ENCODE peak calls at places on chromosomes 3 and 15, in four cellular contexts. One of them, this sample, is unnamed.

GRCh38 chr3:122283796-122284445 is 41.1 kb upstream of the CSTA start:
- DNase-seq in SK-N-SH: peak
- DNase-seq in MM.1S: no peak
- DNase-seq in IMR-90: no peak
- DNase-seq in this sample: no peak

GRCh38 chr3:169772530-169772950 is 656 bp upstream of the MYNN start:
- DNase-seq in SK-N-SH: peak
- DNase-seq in MM.1S: peak
- DNase-seq in IMR-90: peak
- DNase-seq in this sample: peak

GRCh38 chr3:45026038-45026437 is at the start of gene CLEC3B:
- DNase-seq in MM.1S: no peak
- DNase-seq in IMR-90: peak
- DNase-seq in SK-N-SH: no peak
- DNase-seq in this sample: no peak

GRCh38 chr3:27628029-27628750 is 93.9 kb downstream of the EOMES start:
- DNase-seq in IMR-90: peak
- DNase-seq in SK-N-SH: no peak
- DNase-seq in MM.1S: peak
- DNase-seq in this sample: no peak

GRCh38 chr3:25033407-25034029 is 394.5 kb upstream of the RARB start:
- DNase-seq in IMR-90: peak
- DNase-seq in SK-N-SH: peak
- DNase-seq in MM.1S: peak
- DNase-seq in this sample: peak

GRCh38 chr3:150602426-150603089 is 563 bp upstream of the SELENOT start:
- DNase-seq in IMR-90: no peak
- DNase-seq in MM.1S: no peak
- DNase-seq in SK-N-SH: no peak
- DNase-seq in this sample: no peak

GRCh38 chr3:58355174-58355573 is 22.5 kb downstream of the PXK start:
- DNase-seq in IMR-90: no peak
- DNase-seq in SK-N-SH: no peak
- DNase-seq in MM.1S: no peak
- DNase-seq in this sample: no peak

GRCh38 chr3:52532838-52533622 is 627 bp downstream of the NT5DC2 start:
- DNase-seq in IMR-90: no peak
- DNase-seq in SK-N-SH: peak
- DNase-seq in MM.1S: no peak
- DNase-seq in this sample: peak

GRCh38 chr3:27171113-27171512 is 198.1 kb downstream of the NEK10 start:
- DNase-seq in MM.1S: no peak
- DNase-seq in IMR-90: no peak
- DNase-seq in SK-N-SH: no peak
- DNase-seq in this sample: no peak

GRCh38 chr3:189276481-189277190 is 104.9 kb downstream of the TPRG1 start:
- DNase-seq in MM.1S: no peak
- DNase-seq in IMR-90: peak
- DNase-seq in SK-N-SH: no peak
- DNase-seq in this sample: peak

GRCh38 chr3:183375337-183375736 is 53.1 kb downstream of the MCF2L2 start:
- DNase-seq in SK-N-SH: no peak
- DNase-seq in IMR-90: peak
- DNase-seq in MM.1S: no peak
- DNase-seq in this sample: no peak

GRCh38 chr15:67025719-67026118 is 39.7 kb upstream of the SMAD3 start:
- DNase-seq in MM.1S: no peak
- DNase-seq in SK-N-SH: peak
- DNase-seq in IMR-90: peak
- DNase-seq in this sample: peak

GRCh38 chr3:16789344-16790100 is 95.2 kb upstream of the PLCL2 start:
- DNase-seq in MM.1S: no peak
- DNase-seq in IMR-90: no peak
- DNase-seq in SK-N-SH: no peak
- DNase-seq in this sample: no peak

GRCh38 chr15:74815121-74815933 is 2.7 kb downstream of the LMAN1L start:
- DNase-seq in MM.1S: no peak
- DNase-seq in SK-N-SH: peak
- DNase-seq in IMR-90: no peak
- DNase-seq in this sample: no peak

GRCh38 chr3:123678108-123678511 is 93.3 kb upstream of the HACD2 start:
- DNase-seq in SK-N-SH: no peak
- DNase-seq in IMR-90: peak
- DNase-seq in MM.1S: no peak
- DNase-seq in this sample: peak

GRCh38 chr3:158539414-158540014 is 31.5 kb upstream of the MLF1 start:
- DNase-seq in IMR-90: peak
- DNase-seq in SK-N-SH: peak
- DNase-seq in MM.1S: peak
- DNase-seq in this sample: peak

GRCh38 chr15:60091150-60091549 is 87.0 kb downstream of the FOXB1 start:
- DNase-seq in IMR-90: peak
- DNase-seq in MM.1S: no peak
- DNase-seq in SK-N-SH: no peak
- DNase-seq in this sample: peak

GRCh38 chr15:52164631-52165265 is 26.4 kb downstream of the GNB5 start:
- DNase-seq in IMR-90: peak
- DNase-seq in MM.1S: no peak
- DNase-seq in SK-N-SH: no peak
- DNase-seq in this sample: no peak

GRCh38 chr15:96416934-96417759 is 86.6 kb downstream of the NR2F2 start:
- DNase-seq in SK-N-SH: no peak
- DNase-seq in IMR-90: peak
- DNase-seq in MM.1S: no peak
- DNase-seq in this sample: no peak

GRCh38 chr3:70914889-70915288 is 602.5 kb upstream of the MDFIC2 start:
- DNase-seq in MM.1S: no peak
- DNase-seq in IMR-90: no peak
- DNase-seq in SK-N-SH: no peak
- DNase-seq in this sample: no peak

GRCh38 chr3:61724801-61725200 is 163.4 kb downstream of the PTPRG start:
- DNase-seq in MM.1S: no peak
- DNase-seq in IMR-90: no peak
- DNase-seq in SK-N-SH: no peak
- DNase-seq in this sample: no peak

GRCh38 chr15:56760186-56760585 is 26.9 kb upstream of the ZNF280D start:
- DNase-seq in IMR-90: peak
- DNase-seq in MM.1S: no peak
- DNase-seq in SK-N-SH: peak
- DNase-seq in this sample: peak

GRCh38 chr3:113097821-113098516 is 107.2 kb downstream of the GTPBP8 start:
- DNase-seq in SK-N-SH: no peak
- DNase-seq in MM.1S: no peak
- DNase-seq in IMR-90: peak
- DNase-seq in this sample: peak

DNA sequence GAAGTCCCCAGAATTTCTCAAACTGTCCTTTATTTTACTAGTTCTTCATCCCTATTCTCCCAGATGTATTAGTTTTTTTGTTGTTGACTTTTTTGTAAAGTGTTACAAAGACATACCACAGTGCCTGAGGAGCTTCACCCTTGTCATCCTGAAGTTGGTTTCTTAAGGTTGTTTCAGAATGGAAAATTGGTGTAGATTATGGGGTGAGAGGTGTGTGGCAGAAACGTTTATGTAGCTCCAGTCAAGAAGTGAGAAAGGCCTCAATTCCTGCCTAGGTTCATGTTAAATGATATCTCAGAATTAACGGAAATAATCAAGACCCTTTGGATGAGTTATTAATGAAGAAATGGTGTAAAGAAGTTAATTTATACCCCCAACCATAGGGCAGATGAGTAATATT is 6.8 kb downstream of the EDEM1 start:
- DNase-seq in MM.1S: peak
- DNase-seq in IMR-90: no peak
- DNase-seq in SK-N-SH: no peak
- DNase-seq in this sample: no peak
- H3K4me2 ChIP-seq in MM.1S: peak
- H3K4me2 ChIP-seq in IMR-90: peak
- H3K4me2 ChIP-seq in SK-N-SH: peak
- H3K4me2 ChIP-seq in this sample: peak

GRCh38 chr3:14721126-14721864 is 46.4 kb downstream of the C3orf20 start:
- DNase-seq in SK-N-SH: no peak
- DNase-seq in IMR-90: no peak
- DNase-seq in MM.1S: no peak
- DNase-seq in this sample: no peak

GRCh38 chr3:14730703-14731102 is 55.8 kb downstream of the C3orf20 start:
- DNase-seq in MM.1S: no peak
- DNase-seq in SK-N-SH: no peak
- DNase-seq in IMR-90: no peak
- DNase-seq in this sample: no peak

GRCh38 chr3:14728113-14728512 is 53.2 kb downstream of the C3orf20 start:
- DNase-seq in SK-N-SH: no peak
- DNase-seq in MM.1S: no peak
- DNase-seq in IMR-90: no peak
- DNase-seq in this sample: no peak

GRCh38 chr3:14725564-14726420 is 50.9 kb downstream of the C3orf20 start:
- DNase-seq in SK-N-SH: no peak
- DNase-seq in IMR-90: peak
- DNase-seq in MM.1S: no peak
- DNase-seq in this sample: no peak

DNA sequence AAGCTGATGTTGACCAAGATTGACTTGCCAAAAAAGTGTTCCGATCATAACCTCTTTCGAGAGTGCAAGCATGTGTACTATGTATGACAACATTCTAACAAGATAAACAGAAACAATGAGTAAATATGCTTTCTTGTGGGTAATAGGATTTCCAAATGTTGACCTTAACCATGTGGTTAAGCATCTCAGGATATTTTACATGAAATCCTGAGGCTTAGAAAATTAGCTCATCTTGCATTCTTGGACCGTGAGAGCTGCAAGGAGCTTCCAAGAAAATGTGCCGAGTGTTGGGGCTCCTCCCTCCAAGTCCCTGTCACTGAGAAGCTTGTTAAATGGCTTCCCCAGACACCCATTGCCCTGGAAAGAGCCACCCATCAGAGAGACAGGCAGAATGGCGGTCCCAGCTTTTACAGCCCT is 50.1 kb downstream of the C3orf20 start:
- DNase-seq in SK-N-SH: no peak
- DNase-seq in IMR-90: peak
- DNase-seq in MM.1S: no peak
- DNase-seq in this sample: no peak
- H3K4me2 ChIP-seq in SK-N-SH: no peak
- H3K4me2 ChIP-seq in IMR-90: peak
- H3K4me2 ChIP-seq in MM.1S: no peak
- H3K4me2 ChIP-seq in this sample: no peak

GRCh38 chr3:12752111-12752510 is 6.9 kb downstream of the TMEM40 start:
- DNase-seq in IMR-90: peak
- DNase-seq in SK-N-SH: no peak
- DNase-seq in MM.1S: no peak
- DNase-seq in this sample: no peak

GRCh38 chr3:12752803-12753202 is 6.3 kb downstream of the TMEM40 start:
- DNase-seq in MM.1S: no peak
- DNase-seq in SK-N-SH: no peak
- DNase-seq in IMR-90: peak
- DNase-seq in this sample: no peak

GRCh38 chr3:12754315-12754714 is 4.7 kb downstream of the TMEM40 start:
- DNase-seq in SK-N-SH: no peak
- DNase-seq in MM.1S: no peak
- DNase-seq in IMR-90: no peak
- DNase-seq in this sample: no peak

GRCh38 chr3:12751548-12751947 is 7.5 kb downstream of the TMEM40 start:
- DNase-seq in MM.1S: no peak
- DNase-seq in SK-N-SH: no peak
- DNase-seq in IMR-90: peak
- DNase-seq in this sample: no peak

DNA sequence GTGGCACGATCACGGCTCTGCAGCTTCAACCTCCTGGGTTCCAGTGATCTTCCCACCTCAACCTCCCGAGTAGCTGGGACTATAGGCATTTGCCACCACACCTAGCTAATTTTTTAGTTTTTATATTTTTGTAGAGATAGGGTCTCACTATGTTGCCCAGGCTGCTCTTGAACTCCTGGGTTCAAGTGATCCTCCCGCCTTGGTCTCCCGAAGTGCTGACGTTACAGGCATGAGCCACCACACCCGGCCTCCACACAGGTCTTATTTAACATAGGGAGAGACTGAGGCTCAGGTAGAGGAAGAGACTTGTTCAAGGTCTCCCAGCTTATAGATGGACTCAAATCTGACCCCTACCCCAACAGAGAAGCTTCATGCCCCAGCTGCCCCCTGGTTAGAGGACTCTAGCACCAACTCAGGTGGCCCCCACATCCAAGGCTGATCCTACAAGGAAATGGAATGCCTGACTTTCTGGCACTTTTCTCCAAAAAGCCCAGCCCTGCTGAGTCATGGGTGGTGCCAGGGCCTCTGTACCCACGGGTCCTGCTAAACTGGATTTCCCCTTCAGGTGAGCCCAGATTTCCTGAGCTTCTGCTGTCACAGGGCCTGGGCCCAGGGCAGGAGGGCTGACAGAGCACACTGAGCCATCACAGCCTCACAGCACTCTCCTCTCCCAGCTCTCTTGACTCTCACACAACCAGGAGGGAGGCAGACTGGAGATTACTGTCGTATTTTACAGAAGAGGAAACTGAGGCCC is 5.6 kb downstream of the TMEM40 start:
- DNase-seq in MM.1S: no peak
- DNase-seq in IMR-90: no peak
- DNase-seq in SK-N-SH: no peak
- DNase-seq in this sample: peak
- H3K4me2 ChIP-seq in MM.1S: no peak
- H3K4me2 ChIP-seq in IMR-90: no peak
- H3K4me2 ChIP-seq in SK-N-SH: no peak
- H3K4me2 ChIP-seq in this sample: peak

GRCh38 chr3:194054540-194054939 is 81.4 kb upstream of the HES1 start:
- DNase-seq in IMR-90: no peak
- DNase-seq in SK-N-SH: no peak
- DNase-seq in MM.1S: no peak
- DNase-seq in this sample: no peak

GRCh38 chr3:194056731-194057415 is 79.1 kb upstream of the HES1 start:
- DNase-seq in IMR-90: no peak
- DNase-seq in SK-N-SH: no peak
- DNase-seq in MM.1S: no peak
- DNase-seq in this sample: peak

GRCh38 chr3:194058189-194058571 is 77.8 kb upstream of the HES1 start:
- DNase-seq in IMR-90: peak
- DNase-seq in SK-N-SH: peak
- DNase-seq in MM.1S: peak
- DNase-seq in this sample: peak

GRCh38 chr3:194054941-194055340 is 81.0 kb upstream of the HES1 start:
- DNase-seq in SK-N-SH: no peak
- DNase-seq in MM.1S: no peak
- DNase-seq in IMR-90: no peak
- DNase-seq in this sample: no peak

DNA sequence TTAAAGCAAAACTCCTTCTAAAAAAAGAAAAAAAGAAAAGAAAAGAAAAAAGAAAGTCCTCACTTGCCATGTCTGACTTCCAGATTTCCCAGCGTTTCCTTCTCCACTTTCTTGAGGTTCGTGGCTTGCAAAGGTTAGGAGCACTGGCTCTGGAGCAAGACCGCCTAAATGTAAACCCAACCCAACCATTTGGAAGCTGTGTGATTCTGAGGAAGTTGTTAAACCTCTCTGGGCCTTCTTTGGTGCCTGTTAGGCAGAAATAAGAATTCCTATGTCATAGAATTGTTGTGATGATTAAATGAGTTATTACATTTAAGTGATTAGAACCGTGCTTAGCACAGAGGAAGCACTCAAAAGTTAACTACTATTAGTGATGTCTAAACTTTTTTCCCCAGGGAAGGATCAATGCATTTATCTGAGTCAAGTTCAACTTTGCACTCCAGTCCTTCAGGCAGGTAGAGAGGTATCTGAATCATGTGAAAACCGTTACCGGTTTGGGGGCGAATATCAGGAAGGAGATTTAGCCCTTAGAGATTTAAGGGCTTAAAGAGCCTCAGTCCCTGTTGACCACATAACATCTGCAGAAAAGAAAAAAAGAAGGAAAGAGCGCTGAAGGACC is 78.3 kb upstream of the HES1 start:
- DNase-seq in SK-N-SH: no peak
- DNase-seq in MM.1S: no peak
- DNase-seq in IMR-90: no peak
- DNase-seq in this sample: no peak
- H3K4me2 ChIP-seq in SK-N-SH: no peak
- H3K4me2 ChIP-seq in MM.1S: peak
- H3K4me2 ChIP-seq in IMR-90: no peak
- H3K4me2 ChIP-seq in this sample: peak